ENCODE peak calls at places on chromosomes 6 and 20, in six cellular contexts. N, L, T, I, A and D are unnamed samples.

GRCh38 chr6:139144490-139145085 is 9.7 kb downstream of the HECA start:
- DNase-seq in A (no peak), T (no peak), N (no peak), I (no peak), L (no peak), D (no peak)

GRCh38 chr6:56528412-56528841 is 114.3 kb downstream of the DST start:
- DNase-seq in N (peak; percentile 84), L (no peak), I (no peak), A (peak; percentile 88), T (no peak), D (peak; percentile 37)

GRCh38 chr20:63698739-63699465 is 2.5 kb downstream of the TNFRSF6B start:
- DNase-seq in A (peak; percentile 97), L (peak; percentile 75), I (no peak), T (peak; percentile 57), N (peak; percentile 81), D (peak; percentile 98)

GRCh38 chr6:56573624-56574023 is 69.1 kb downstream of the DST start:
- DNase-seq in A (peak; percentile 25), T (no peak), I (no peak), L (no peak), N (no peak), D (no peak)

GRCh38 chr6:108027594-108027993 is 46.9 kb downstream of the OSTM1 start:
- DNase-seq in L (no peak), I (no peak), A (no peak), T (no peak), N (peak; percentile 14), D (no peak)

GRCh38 chr6:167760979-167761793 is 65.5 kb upstream of the AFDN start:
- DNase-seq in A (peak; percentile 99), T (no peak), N (peak; percentile 96), L (no peak), I (no peak), D (no peak)

GRCh38 chr6:21240709-21241108 is 352.8 kb upstream of the SOX4 start:
- DNase-seq in N (peak; percentile 79), T (no peak), L (no peak), I (no peak), A (peak; percentile 38), D (no peak)

GRCh38 chr6:8530775-8531435 is 95.6 kb upstream of the SLC35B3 start:
- DNase-seq in A (no peak), N (peak; percentile 4), T (no peak), L (no peak), I (no peak), D (no peak)

GRCh38 chr20:33568378-33569289 is 78.7 kb downstream of the CBFA2T2 start:
- DNase-seq in I (peak; percentile 41), A (no peak), L (peak; percentile 30), N (no peak), T (no peak), D (no peak)

GRCh38 chr20:46062151-46062550 is 27.6 kb downstream of the NCOA5 start:
- DNase-seq in I (no peak), N (no peak), L (no peak), T (no peak), A (no peak), D (no peak)

GRCh38 chr6:141758430-141758829 is 374.3 kb upstream of the GJE1 start:
- DNase-seq in A (no peak), L (no peak), N (no peak), T (no peak), I (no peak), D (no peak)